ENCODE peak calls at places on chromosome 15, in four cellular contexts. C, F, X and T are unnamed samples.

GRCh38 chr15:86300371-86301106 is 220.9 kb downstream of the AGBL1 start:
- DNase-seq in C (no peak), X (no peak), F (no peak), T (no peak)

GRCh38 chr15:66941231-66941711 is 124.1 kb upstream of the SMAD3 start:
- DNase-seq in C (no peak), X (no peak), F (no peak), T (no peak)

GRCh38 chr15:76058714-76059319 is 968 bp upstream of the TMEM266 start:
- DNase-seq in F (peak; percentile 15), X (no peak), C (peak; percentile 68), T (peak; percentile 75)

GRCh38 chr15:81000144-81000625 is 538 bp upstream of the TLNRD1 start:
- DNase-seq in X (no peak), C (peak; percentile 36), F (peak; percentile 27), T (peak; percentile 46)

GRCh38 chr15:65980824-65981456 is 111.6 kb downstream of the RAB11A start:
- DNase-seq in C (peak; percentile 76), X (peak; percentile 52), F (peak; percentile 30), T (peak; percentile 60)

GRCh38 chr15:68809517-68809916 is 11.2 kb downstream of the ANP32A start:
- DNase-seq in C (no peak), X (no peak), F (no peak), T (no peak)

GRCh38 chr15:58396181-58396580 is 35.6 kb upstream of the LIPC start:
- DNase-seq in X (no peak), C (peak; percentile 40), F (no peak), T (peak; percentile 81)

GRCh38 chr15:65908876-65909275 is 39.6 kb downstream of the RAB11A start:
- DNase-seq in C (no peak), F (no peak), X (no peak), T (no peak)

GRCh38 chr15:62469874-62470688 is 305.0 kb upstream of the C2CD4B start:
- DNase-seq in C (no peak), X (no peak), F (peak; percentile 12), T (no peak)

GRCh38 chr15:65184305-65184943 is 718 bp downstream of the CLPX start:
- DNase-seq in F (peak; percentile 64), C (peak; percentile 71), X (peak; percentile 79), T (peak; percentile 73)

GRCh38 chr15:35060591-35060990 is 24.5 kb downstream of the NANOGP8 start:
- DNase-seq in F (no peak), C (no peak), X (no peak), T (no peak)

GRCh38 chr15:58431221-58432149 is at the start of gene LIPC:
- DNase-seq in C (no peak), X (no peak), F (peak; percentile 47), T (no peak)

GRCh38 chr15:82183121-82184031 is 79.2 kb downstream of the EFL1 start:
- DNase-seq in X (no peak), C (no peak), F (no peak), T (no peak)

GRCh38 chr15:64224508-64224907 is 61.7 kb upstream of the PPIB start:
- DNase-seq in F (peak; percentile 10), C (no peak), X (peak; percentile 61), T (no peak)

GRCh38 chr15:60727661-60728060 is 248.7 kb upstream of the ICE2 start:
- DNase-seq in F (no peak), C (no peak), X (no peak), T (no peak)

GRCh38 chr15:78913012-78913411 is 31.8 kb downstream of the CTSH start:
- DNase-seq in C (no peak), X (no peak), F (no peak), T (no peak)

GRCh38 chr15:50652671-50653070 is 33.9 kb downstream of the TRPM7 start:
- DNase-seq in F (no peak), C (no peak), X (no peak), T (no peak)

GRCh38 chr15:48641416-48641815 is 4.1 kb downstream of the FBN1 start:
- DNase-seq in F (no peak), X (peak; percentile 64), C (peak; percentile 9), T (peak; percentile 12)

GRCh38 chr15:94019062-94019461 is 212.3 kb upstream of the MCTP2 start:
- DNase-seq in F (no peak), C (no peak), X (no peak), T (no peak)

GRCh38 chr15:95850837-95851236 is 479.7 kb upstream of the NR2F2 start:
- DNase-seq in X (no peak), C (peak; percentile 23), F (no peak), T (no peak)

GRCh38 chr15:66115568-66116206 is 137.9 kb downstream of the MEGF11 start:
- DNase-seq in C (no peak), F (no peak), X (no peak), T (no peak)

GRCh38 chr15:40006003-40006402 is 33.0 kb downstream of the SRP14 start:
- DNase-seq in X (no peak), C (no peak), F (no peak), T (no peak)
- TF ChIP-seq MAX in X (no peak), C (no peak), F (no peak), T (no peak)

GRCh38 chr15:73677146-73677607 is 7.0 kb upstream of the CD276 start:
- DNase-seq in F (peak; percentile 65), C (peak; percentile 61), X (peak; percentile 70), T (peak; percentile 38)
- TF ChIP-seq MAX in F (no peak), C (no peak), X (no peak), T (no peak)

DNA sequence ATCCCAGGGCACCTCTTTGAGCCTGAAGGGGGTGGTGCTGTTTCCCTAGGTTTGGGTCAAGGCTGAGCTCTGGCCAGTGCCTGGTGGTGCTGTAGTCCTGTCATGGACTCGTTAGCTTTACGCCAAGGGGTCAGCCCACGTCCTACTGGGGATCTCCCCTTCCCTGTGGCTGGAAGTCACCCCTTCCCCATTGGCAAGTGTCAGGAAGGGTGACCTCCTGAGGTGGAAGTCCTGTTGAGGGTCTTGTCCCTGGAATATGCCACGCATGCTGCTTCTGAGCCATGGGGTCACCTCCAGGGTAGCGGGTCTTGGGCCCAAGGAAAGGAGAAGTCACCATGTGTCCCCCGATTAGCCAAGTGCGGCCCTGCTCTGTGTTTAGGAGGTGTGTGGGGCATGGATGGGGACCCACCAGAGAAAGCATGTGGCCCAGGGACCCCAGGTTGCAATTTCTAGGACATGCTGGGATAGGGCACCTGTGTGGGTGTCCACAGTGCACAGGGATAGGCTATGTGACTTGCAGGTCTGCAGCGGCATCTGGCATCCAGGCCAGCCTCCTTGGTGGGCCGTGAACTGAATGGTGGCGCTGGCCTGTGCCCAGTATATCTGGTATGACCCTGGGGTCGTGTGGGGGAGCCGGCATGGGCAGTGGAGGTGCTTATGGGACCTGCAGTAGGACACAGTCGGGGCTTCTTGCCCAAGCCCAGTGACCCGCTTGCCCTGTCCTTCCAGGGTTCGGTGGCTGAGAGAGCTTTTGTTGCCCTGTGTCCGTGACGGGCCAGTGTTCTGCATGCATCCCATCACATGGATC is 226.7 kb downstream of the SNRPN start:
- DNase-seq in F (no peak), X (no peak), C (no peak), T (no peak)
- TF ChIP-seq MAX in F (no peak), X (no peak), C (no peak), T (no peak)

GRCh38 chr15:91146728-91147127 is 46.7 kb downstream of the SV2B start:
- DNase-seq in X (no peak), C (no peak), F (no peak), T (no peak)
- TF ChIP-seq MAX in X (no peak), C (no peak), F (no peak), T (no peak)

DNA sequence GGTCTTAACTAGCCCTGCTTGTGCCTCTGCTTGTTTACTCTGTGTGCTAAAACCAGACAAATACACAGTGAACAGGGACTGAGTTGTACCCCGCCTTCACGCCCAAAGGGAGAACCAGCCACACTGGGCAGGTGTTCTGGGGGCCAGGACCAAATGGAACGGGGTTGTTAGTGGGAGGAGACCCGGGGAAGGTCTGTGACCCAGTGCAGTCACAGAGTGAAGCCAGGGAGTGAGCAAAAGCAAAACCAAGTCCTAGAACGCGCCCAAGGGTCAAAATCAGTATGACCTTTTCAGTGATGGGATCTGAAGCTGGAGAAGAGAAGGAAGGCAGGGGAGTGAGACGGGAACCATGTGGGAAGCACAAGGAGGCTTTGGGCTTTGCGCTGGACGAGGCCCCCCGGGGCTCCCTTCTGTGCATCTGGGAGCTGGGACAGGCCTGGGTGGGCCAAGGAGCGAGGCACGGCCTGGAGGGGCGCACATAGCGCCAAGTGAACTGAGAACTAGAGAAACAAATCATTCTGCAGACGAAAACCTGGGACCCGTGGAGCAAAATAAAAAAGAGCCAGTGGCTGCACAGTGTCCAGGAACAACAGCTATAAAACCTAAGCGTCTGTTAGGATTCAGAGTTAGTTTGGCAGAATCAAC is 78.3 kb upstream of the ALDH1A3 start:
- DNase-seq in F (no peak), C (no peak), X (no peak), T (no peak)
- TF ChIP-seq MAX in F (no peak), C (no peak), X (no peak), T (no peak)

GRCh38 chr15:74470631-74471396 is 9.9 kb upstream of the UBL7 start:
- DNase-seq in X (no peak), F (no peak), C (no peak), T (no peak)

GRCh38 chr15:74466570-74466969 is 5.6 kb upstream of the UBL7 start:
- DNase-seq in F (no peak), X (no peak), C (no peak), T (no peak)

GRCh38 chr15:74464216-74464615 is 3.3 kb upstream of the UBL7 start:
- DNase-seq in X (no peak), C (no peak), F (no peak), T (peak; percentile 60)

GRCh38 chr15:74464897-74465296 is 3.9 kb upstream of the UBL7 start:
- DNase-seq in C (no peak), F (no peak), X (no peak), T (no peak)

DNA sequence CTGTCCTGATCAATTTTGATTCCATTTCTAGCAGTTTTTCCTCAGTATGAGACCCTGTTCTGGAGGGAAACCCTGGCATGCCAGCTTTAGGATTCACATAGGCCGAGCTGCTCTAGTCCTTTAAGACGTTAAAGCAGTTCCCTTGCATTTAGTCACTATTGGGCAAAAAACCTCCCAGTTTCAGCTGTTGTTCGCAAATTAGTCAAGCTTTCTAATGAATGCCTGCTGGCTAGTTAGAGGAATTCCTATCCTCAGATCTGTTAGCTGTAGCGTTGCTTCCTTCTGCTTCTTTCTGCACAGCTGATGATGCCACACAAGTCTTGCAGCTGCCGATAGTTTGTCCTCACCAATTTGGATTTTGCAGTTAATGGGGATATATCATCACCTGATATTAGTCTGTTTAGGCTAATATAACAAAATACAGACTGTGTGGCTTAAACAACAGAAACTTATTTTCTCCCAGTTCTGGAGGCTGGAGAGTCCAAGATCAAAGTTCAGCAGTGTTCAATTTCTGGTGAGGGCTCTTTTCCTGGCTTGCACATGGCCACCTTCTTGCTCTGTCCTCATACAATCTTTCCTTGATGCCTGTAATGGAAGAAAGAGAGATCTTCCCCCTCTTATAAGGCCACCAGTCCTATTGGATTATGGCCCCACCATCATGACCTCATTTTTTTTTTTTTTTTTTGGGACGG is 7.5 kb upstream of the UBL7 start:
- DNase-seq in F (no peak), C (no peak), X (no peak), T (no peak)
- TF ChIP-seq MAX in F (no peak), C (no peak), X (no peak), T (no peak)

GRCh38 chr15:22979069-22979698 is 984 bp downstream of the CYFIP1 start:
- DNase-seq in F (peak; percentile 36), X (peak; percentile 59), C (peak; percentile 73), T (peak; percentile 81)
- TF ChIP-seq MAX in F (peak; percentile 49), X (no peak), C (peak; percentile 33), T (peak; percentile 78)